ENCODE peak calls at places on chromosome 7, in ten cellular contexts. X, R, H, Z, M, P, T, D, O and Q are unnamed samples.

GRCh38 chr7:133064082-133064825 is 17.6 kb downstream of the CHCHD3 start:
- DNase-seq in X (no peak), R (no peak), H (no peak), Z (no peak), M (no peak), P (no peak), T (no peak), D (no peak), O (no peak), Q (no peak)

GRCh38 chr7:131546126-131546525 is 10.3 kb downstream of the PODXL start:
- DNase-seq in X (no peak), R (no peak), H (no peak), Z (no peak), M (no peak), P (no peak), T (peak; percentile 60), D (no peak), O (peak; percentile 72), Q (no peak)

GRCh38 chr7:111092406-111093160 is 1.7 kb downstream of the LRRN3 start:
- DNase-seq in X (no peak), R (peak; percentile 5), H (no peak), Z (no peak), M (no peak), P (no peak), T (no peak), D (no peak), O (no peak), Q (no peak)

GRCh38 chr7:45573199-45573598 is 969 bp upstream of the ADCY1 start:
- DNase-seq in X (no peak), R (no peak), H (no peak), Z (no peak), M (no peak), P (peak; percentile 28), T (no peak), D (no peak), O (no peak), Q (no peak)

GRCh38 chr7:111752022-111752582 is 189.8 kb upstream of the IMMP2L start:
- DNase-seq in X (peak; percentile 66), R (peak; percentile 61), H (peak; percentile 35), Z (peak; percentile 24), M (peak; percentile 24), P (peak; percentile 84), T (no peak), D (peak; percentile 36), O (peak; percentile 82), Q (peak; percentile 47)

GRCh38 chr7:77537595-77538185 is 595 bp downstream of the PTPN12 start:
- DNase-seq in X (peak; percentile 54), R (peak; percentile 59), H (peak; percentile 44), Z (peak; percentile 32), M (peak; percentile 17), P (peak; percentile 88), T (peak; percentile 74), D (peak; percentile 59), O (no peak), Q (peak; percentile 44)

GRCh38 chr7:131893627-131894345 is 337.4 kb upstream of the PODXL start:
- DNase-seq in X (no peak), R (no peak), H (no peak), Z (peak; percentile 61), M (no peak), P (no peak), T (no peak), D (no peak), O (no peak), Q (no peak)

GRCh38 chr7:138579671-138580070 is 119.6 kb downstream of the TRIM24 start:
- DNase-seq in X (no peak), R (no peak), H (no peak), Z (no peak), M (no peak), P (no peak), T (no peak), D (no peak), O (no peak), Q (no peak)

GRCh38 chr7:96084880-96085551 is 236.9 kb downstream of the SLC25A13 start:
- DNase-seq in X (no peak), R (no peak), H (no peak), Z (peak; percentile 71), M (no peak), P (no peak), T (no peak), D (no peak), O (no peak), Q (no peak)

GRCh38 chr7:5484921-5485320 is 61.3 kb upstream of the TNRC18 start:
- DNase-seq in X (no peak), R (no peak), H (no peak), Z (no peak), M (no peak), P (no peak), T (no peak), D (no peak), O (no peak), Q (no peak)
- H3K4me1 ChIP-seq in X (peaks cover 4% of the 10 kb centered on the region), R (no peaks in the 10 kb centered on the region), H (peaks cover 7% of the 10 kb centered on the region), Z (no peaks in the 10 kb centered on the region), M (peaks cover 19% of the 10 kb centered on the region), P (no peaks in the 10 kb centered on the region), T (no peaks in the 10 kb centered on the region), D (no peaks in the 10 kb centered on the region), O (no peaks in the 10 kb centered on the region), Q (peaks cover 2% of the 10 kb centered on the region)

GRCh38 chr7:52586704-52587103 is 448.7 kb upstream of the POM121L12 start:
- DNase-seq in X (no peak), R (no peak), H (no peak), Z (peak; percentile 28), M (no peak), P (no peak), T (no peak), D (no peak), O (no peak), Q (no peak)
- H3K36me3 ChIP-seq in X (no peaks in the 10 kb centered on the region), R (no peaks in the 10 kb centered on the region), H (no peaks in the 10 kb centered on the region), Z (no peaks in the 10 kb centered on the region), M (no peaks in the 10 kb centered on the region), P (no peaks in the 10 kb centered on the region), T (no peaks in the 10 kb centered on the region), D (no peaks in the 10 kb centered on the region), O (no peaks in the 10 kb centered on the region), Q (no peaks in the 10 kb centered on the region)

DNA sequence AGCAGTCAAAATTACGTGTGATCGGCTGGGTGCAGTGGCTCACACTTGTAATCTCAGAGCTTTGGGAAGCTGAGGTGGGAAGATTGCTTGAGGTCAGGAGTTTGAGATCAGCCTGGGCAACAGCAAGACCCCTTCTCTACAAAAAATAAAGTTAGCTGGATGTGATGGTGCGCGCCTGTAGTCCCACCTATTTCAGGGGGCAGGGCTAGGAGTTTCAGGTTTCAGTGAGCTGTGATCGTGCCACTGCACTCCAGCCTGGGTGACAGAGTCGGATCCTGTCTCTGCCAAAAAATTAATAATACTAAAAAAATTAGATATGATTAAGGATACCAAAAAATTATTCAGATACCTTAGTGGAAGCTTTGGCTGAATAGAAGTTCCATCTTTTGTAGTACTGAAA is 136.4 kb downstream of the SDK1 start:
- DNase-seq in X (no peak), R (no peak), H (no peak), Z (no peak), M (no peak), P (no peak), T (no peak), D (no peak), O (no peak), Q (no peak)
- H3K27ac ChIP-seq in X (no peak overlapping the region), R (no peak overlapping the region), H (no peak overlapping the region), Z (no peak overlapping the region), M (no peak overlapping the region), P (no peak overlapping the region), T (no peak overlapping the region), D (no peak overlapping the region), O (no peak overlapping the region), Q (no peak overlapping the region)

GRCh38 chr7:30920584-30921539 is 9.2 kb downstream of the AQP1 start:
- DNase-seq in X (peak; percentile 21), R (peak; percentile 44), H (no peak), Z (peak; percentile 74), M (no peak), P (peak; percentile 76), T (peak; percentile 71), D (no peak), O (peak; percentile 91), Q (peak; percentile 11)

GRCh38 chr7:30921951-30922401 is 10.3 kb downstream of the AQP1 start:
- DNase-seq in X (peak; percentile 18), R (no peak), H (no peak), Z (no peak), M (no peak), P (peak; percentile 72), T (peak; percentile 61), D (no peak), O (peak; percentile 73), Q (peak; percentile 13)

GRCh38 chr7:30918676-30919075 is 7.0 kb downstream of the AQP1 start:
- DNase-seq in X (no peak), R (no peak), H (no peak), Z (no peak), M (no peak), P (peak; percentile 22), T (peak; percentile 54), D (no peak), O (peak; percentile 80), Q (no peak)

GRCh38 chr7:30921540-30921930 is 9.9 kb downstream of the AQP1 start:
- DNase-seq in X (no peak), R (no peak), H (no peak), Z (no peak), M (no peak), P (peak; percentile 41), T (no peak), D (no peak), O (peak; percentile 60), Q (no peak)

GRCh38 chr7:30920021-30920583 is 8.4 kb downstream of the AQP1 start:
- DNase-seq in X (no peak), R (no peak), H (no peak), Z (peak; percentile 50), M (no peak), P (peak; percentile 41), T (peak; percentile 62), D (no peak), O (peak; percentile 71), Q (peak; percentile 14)
- H3K4me1 ChIP-seq in X (peaks cover 17% of the 10 kb centered on the region), R (peaks cover 10% of the 10 kb centered on the region), H (no peaks in the 10 kb centered on the region), Z (peaks cover 13% of the 10 kb centered on the region), M (no peaks in the 10 kb centered on the region), P (peaks cover 25% of the 10 kb centered on the region), T (no peaks in the 10 kb centered on the region), D (no peaks in the 10 kb centered on the region), O (no peaks in the 10 kb centered on the region), Q (no peaks in the 10 kb centered on the region)

DNA sequence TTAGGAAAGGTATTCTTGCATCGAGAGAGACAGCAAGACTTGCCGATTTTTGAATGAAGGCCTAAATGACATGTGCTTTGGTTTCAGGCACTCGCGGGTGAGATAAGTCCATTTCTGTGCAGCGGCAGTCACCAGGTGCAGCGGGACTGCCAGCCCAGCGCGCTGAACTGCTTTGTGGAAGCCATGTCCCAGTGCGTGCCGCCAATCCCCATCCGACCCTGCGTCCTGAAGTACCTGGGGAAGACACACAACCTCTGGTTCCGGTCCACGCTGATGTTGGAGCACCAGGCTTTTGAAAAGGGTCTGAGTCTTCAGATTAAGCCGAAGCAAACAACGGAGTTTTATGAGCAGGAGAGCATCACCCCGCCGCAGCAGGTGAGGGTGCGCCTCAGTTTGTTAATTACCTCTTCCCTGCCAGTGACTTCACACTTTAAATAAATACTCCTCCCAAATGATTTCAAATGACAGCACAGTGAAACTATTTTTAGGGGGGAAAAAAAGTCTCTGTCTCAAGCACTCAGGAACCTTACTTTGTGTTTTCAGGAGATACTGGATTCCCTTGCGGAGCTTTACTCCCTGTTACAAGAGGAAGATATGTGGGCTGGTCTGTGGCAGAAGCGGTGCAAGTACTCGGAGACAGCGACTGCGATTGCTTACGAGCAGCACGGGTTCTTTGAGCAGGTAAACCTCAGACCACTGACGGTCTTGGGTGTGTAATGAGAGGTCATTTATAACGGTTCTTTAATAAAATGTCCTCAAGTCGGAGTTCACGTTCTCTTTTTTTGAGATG is 98.3 kb downstream of the TRRAP start:
- DNase-seq in X (no peak), R (no peak), H (no peak), Z (no peak), M (no peak), P (no peak), T (no peak), D (no peak), O (no peak), Q (no peak)
- H3K36me3 ChIP-seq in X (peaks cover 98% of the 10 kb centered on the region), R (peaks cover 7% of the 10 kb centered on the region), H (peaks cover 96% of the 10 kb centered on the region), Z (peaks cover 22% of the 10 kb centered on the region), M (peaks cover 81% of the 10 kb centered on the region), P (peaks cover 100% of the 10 kb centered on the region), T (peaks cover 75% of the 10 kb centered on the region), D (peaks cover 60% of the 10 kb centered on the region), O (peaks cover 14% of the 10 kb centered on the region), Q (no peaks in the 10 kb centered on the region)